ENCODE peak calls at places on chromosomes 3 and 15, in six cellular contexts. One of them, this sample, is unnamed.

GRCh38 chr3:115503386-115503785 is 119.9 kb upstream of the GAP43 start:
- DNase-seq in endothelial cell: no peak
- DNase-seq in BJ: no peak
- DNase-seq in nephron progenitor cell: no peak
- DNase-seq in psoas muscle: no peak
- DNase-seq in foreskin fibroblast: no peak
- DNase-seq in this sample: no peak

GRCh38 chr3:138833908-138834358 is 795 bp downstream of the PIK3CB start:
- DNase-seq in endothelial cell: peak; percentile 4
- DNase-seq in BJ: no peak
- DNase-seq in nephron progenitor cell: peak; percentile 12
- DNase-seq in psoas muscle: peak; percentile 74
- DNase-seq in foreskin fibroblast: peak; percentile 57
- DNase-seq in this sample: peak; percentile 39

GRCh38 chr15:45155739-45156138 is 25.9 kb downstream of the DUOX1 start:
- DNase-seq in endothelial cell: no peak
- DNase-seq in BJ: no peak
- DNase-seq in nephron progenitor cell: no peak
- DNase-seq in psoas muscle: no peak
- DNase-seq in foreskin fibroblast: no peak
- DNase-seq in this sample: no peak

GRCh38 chr3:168048414-168049330 is 47.1 kb downstream of the GOLIM4 start:
- DNase-seq in endothelial cell: no peak
- DNase-seq in BJ: no peak
- DNase-seq in nephron progenitor cell: no peak
- DNase-seq in psoas muscle: no peak
- DNase-seq in foreskin fibroblast: no peak
- DNase-seq in this sample: no peak

GRCh38 chr15:81492303-81492702 is 118.3 kb upstream of the TMC3 start:
- DNase-seq in endothelial cell: no peak
- DNase-seq in BJ: no peak
- DNase-seq in nephron progenitor cell: no peak
- DNase-seq in psoas muscle: no peak
- DNase-seq in foreskin fibroblast: no peak
- DNase-seq in this sample: no peak

GRCh38 chr3:150227839-150228238 is 180.3 kb upstream of the TSC22D2 start:
- DNase-seq in endothelial cell: peak; percentile 85
- DNase-seq in BJ: no peak
- DNase-seq in nephron progenitor cell: peak; percentile 87
- DNase-seq in psoas muscle: no peak
- DNase-seq in foreskin fibroblast: peak; percentile 85
- DNase-seq in this sample: peak; percentile 70

GRCh38 chr3:62965311-62965710 is 90.1 kb upstream of the CADPS start:
- DNase-seq in endothelial cell: no peak
- DNase-seq in BJ: no peak
- DNase-seq in nephron progenitor cell: no peak
- DNase-seq in psoas muscle: no peak
- DNase-seq in foreskin fibroblast: no peak
- DNase-seq in this sample: no peak

GRCh38 chr15:77075528-77075927 is 4.6 kb upstream of the TSPAN3 start:
- DNase-seq in endothelial cell: no peak
- DNase-seq in BJ: no peak
- DNase-seq in nephron progenitor cell: no peak
- DNase-seq in psoas muscle: no peak
- DNase-seq in foreskin fibroblast: no peak
- DNase-seq in this sample: no peak

GRCh38 chr3:188796122-188796631 is 375.6 kb upstream of the TPRG1 start:
- DNase-seq in endothelial cell: no peak
- DNase-seq in BJ: peak; percentile 88
- DNase-seq in nephron progenitor cell: no peak
- DNase-seq in psoas muscle: no peak
- DNase-seq in foreskin fibroblast: peak; percentile 93
- DNase-seq in this sample: no peak

GRCh38 chr3:15360786-15361493 is 28.6 kb upstream of the SH3BP5 start:
- DNase-seq in endothelial cell: no peak
- DNase-seq in BJ: no peak
- DNase-seq in nephron progenitor cell: no peak
- DNase-seq in psoas muscle: no peak
- DNase-seq in foreskin fibroblast: peak; percentile 76
- DNase-seq in this sample: no peak

GRCh38 chr3:42906085-42906904 is at the start of gene ZNF662:
- DNase-seq in endothelial cell: no peak
- DNase-seq in BJ: no peak
- DNase-seq in nephron progenitor cell: no peak
- DNase-seq in psoas muscle: peak; percentile 78
- DNase-seq in foreskin fibroblast: peak; percentile 70
- DNase-seq in this sample: no peak

GRCh38 chr3:114093596-114093995 is 37.1 kb downstream of the QTRT2 start:
- DNase-seq in endothelial cell: no peak
- DNase-seq in BJ: no peak
- DNase-seq in nephron progenitor cell: no peak
- DNase-seq in psoas muscle: no peak
- DNase-seq in foreskin fibroblast: peak; percentile 86
- DNase-seq in this sample: no peak

GRCh38 chr15:88440021-88440420 is 27.2 kb downstream of the MRPL46 start:
- DNase-seq in endothelial cell: no peak
- DNase-seq in BJ: no peak
- DNase-seq in nephron progenitor cell: no peak
- DNase-seq in psoas muscle: no peak
- DNase-seq in foreskin fibroblast: peak; percentile 55
- DNase-seq in this sample: no peak

GRCh38 chr15:27628486-27628885 is 470.6 kb downstream of the OCA2 start:
- DNase-seq in endothelial cell: no peak
- DNase-seq in BJ: no peak
- DNase-seq in nephron progenitor cell: no peak
- DNase-seq in psoas muscle: no peak
- DNase-seq in foreskin fibroblast: no peak
- DNase-seq in this sample: no peak

GRCh38 chr15:68791431-68792283 is 29.0 kb downstream of the ANP32A start:
- DNase-seq in endothelial cell: no peak
- DNase-seq in BJ: no peak
- DNase-seq in nephron progenitor cell: no peak
- DNase-seq in psoas muscle: no peak
- DNase-seq in foreskin fibroblast: no peak
- DNase-seq in this sample: no peak
- TF ChIP-seq CTCF in endothelial cell: no peak
- TF ChIP-seq CTCF in BJ: no peak
- TF ChIP-seq CTCF in nephron progenitor cell: no peak
- TF ChIP-seq CTCF in psoas muscle: no peak
- TF ChIP-seq CTCF in foreskin fibroblast: no peak
- TF ChIP-seq CTCF in this sample: no peak

GRCh38 chr3:76585794-76586392 is 454.0 kb upstream of the ROBO2 start:
- DNase-seq in endothelial cell: no peak
- DNase-seq in BJ: no peak
- DNase-seq in nephron progenitor cell: no peak
- DNase-seq in psoas muscle: no peak
- DNase-seq in foreskin fibroblast: peak; percentile 38
- DNase-seq in this sample: no peak
- TF ChIP-seq CTCF in endothelial cell: peak; percentile 78
- TF ChIP-seq CTCF in BJ: peak; percentile 54
- TF ChIP-seq CTCF in nephron progenitor cell: peak; percentile 73
- TF ChIP-seq CTCF in psoas muscle: peak; percentile 10
- TF ChIP-seq CTCF in foreskin fibroblast: peak; percentile 49
- TF ChIP-seq CTCF in this sample: peak; percentile 71

DNA sequence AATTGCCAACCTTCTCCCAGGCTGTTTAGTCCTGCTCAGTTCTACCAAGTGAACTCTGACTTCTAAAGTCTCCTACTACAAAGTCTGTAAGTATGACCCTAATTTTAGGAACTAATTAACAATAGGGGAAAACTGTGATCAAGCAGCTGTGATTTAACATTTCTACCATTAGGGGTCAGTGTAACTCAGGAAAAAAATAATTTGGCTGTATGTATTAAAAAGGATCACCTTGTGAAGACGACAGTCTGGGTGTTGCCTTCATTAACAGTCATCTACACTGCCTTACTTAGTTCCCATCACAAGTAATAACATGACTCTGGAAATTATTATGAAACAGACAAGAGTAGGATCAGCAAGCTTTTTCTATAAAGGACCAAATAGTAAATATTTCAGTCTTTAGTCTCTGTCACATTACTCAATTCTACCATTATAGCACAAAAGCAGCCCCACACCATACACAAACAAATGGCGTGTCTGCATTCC is 4.2 kb upstream of the NPHP3 start:
- DNase-seq in endothelial cell: no peak
- DNase-seq in BJ: no peak
- DNase-seq in nephron progenitor cell: no peak
- DNase-seq in psoas muscle: no peak
- DNase-seq in foreskin fibroblast: peak; percentile 58
- DNase-seq in this sample: no peak
- TF ChIP-seq CTCF in endothelial cell: peak; percentile 93
- TF ChIP-seq CTCF in BJ: peak; percentile 65
- TF ChIP-seq CTCF in nephron progenitor cell: peak; percentile 74
- TF ChIP-seq CTCF in psoas muscle: peak; percentile 77
- TF ChIP-seq CTCF in foreskin fibroblast: peak; percentile 34
- TF ChIP-seq CTCF in this sample: peak; percentile 87

DNA sequence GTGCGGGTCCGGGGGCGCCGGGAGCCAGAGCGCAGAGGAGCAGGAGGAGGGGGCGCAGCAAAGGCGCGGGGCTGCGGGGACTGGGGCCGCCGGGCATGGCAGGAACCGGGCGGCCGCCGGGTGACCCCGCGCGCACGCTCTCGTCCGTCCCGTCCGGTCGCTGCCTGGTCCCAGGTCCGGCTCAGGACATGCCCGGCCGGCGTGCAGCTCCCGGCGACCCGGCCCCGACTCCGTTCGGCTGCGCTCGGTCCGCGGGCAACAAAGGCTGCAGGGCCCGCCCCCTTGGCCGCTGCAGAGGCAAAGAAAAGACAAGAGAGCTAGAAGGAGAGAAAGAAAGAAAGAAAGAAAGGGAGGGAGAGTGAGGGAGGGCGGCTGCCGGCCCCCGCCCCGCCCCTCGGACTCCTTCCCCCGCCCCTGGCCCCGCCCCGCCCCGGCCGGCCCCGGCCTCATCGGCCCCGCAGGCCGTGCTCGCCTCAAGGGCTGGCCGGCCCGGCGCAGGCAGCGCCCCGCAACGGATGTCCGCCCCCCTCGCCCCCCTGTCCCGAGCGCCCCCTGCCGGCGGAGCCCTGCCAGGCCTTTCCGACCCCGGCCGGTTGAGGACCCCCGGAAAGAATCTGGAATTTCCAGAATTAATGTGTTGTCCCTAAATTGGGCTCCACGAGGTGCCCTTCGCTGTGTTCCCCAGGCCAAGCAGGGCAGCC is at the start of gene ADAMTS7:
- DNase-seq in endothelial cell: peak; percentile 88
- DNase-seq in BJ: no peak
- DNase-seq in nephron progenitor cell: peak; percentile 91
- DNase-seq in psoas muscle: peak; percentile 87
- DNase-seq in foreskin fibroblast: peak; percentile 84
- DNase-seq in this sample: peak; percentile 79
- TF ChIP-seq CTCF in endothelial cell: peak; percentile 83
- TF ChIP-seq CTCF in BJ: peak; percentile 80
- TF ChIP-seq CTCF in nephron progenitor cell: peak; percentile 59
- TF ChIP-seq CTCF in psoas muscle: peak; percentile 48
- TF ChIP-seq CTCF in foreskin fibroblast: peak; percentile 76
- TF ChIP-seq CTCF in this sample: peak; percentile 80

GRCh38 chr3:157134620-157135191 is 25.2 kb downstream of the CCNL1 start:
- DNase-seq in endothelial cell: no peak
- DNase-seq in BJ: no peak
- DNase-seq in nephron progenitor cell: no peak
- DNase-seq in psoas muscle: peak; percentile 63
- DNase-seq in foreskin fibroblast: peak; percentile 46
- DNase-seq in this sample: no peak

GRCh38 chr3:157133434-157134320 is 26.3 kb downstream of the CCNL1 start:
- DNase-seq in endothelial cell: no peak
- DNase-seq in BJ: no peak
- DNase-seq in nephron progenitor cell: no peak
- DNase-seq in psoas muscle: no peak
- DNase-seq in foreskin fibroblast: no peak
- DNase-seq in this sample: no peak

GRCh38 chr3:157136647-157137387 is 23.1 kb downstream of the CCNL1 start:
- DNase-seq in endothelial cell: no peak
- DNase-seq in BJ: no peak
- DNase-seq in nephron progenitor cell: no peak
- DNase-seq in psoas muscle: peak; percentile 63
- DNase-seq in foreskin fibroblast: peak; percentile 41
- DNase-seq in this sample: no peak

GRCh38 chr3:157132936-157133335 is 27.0 kb downstream of the CCNL1 start:
- DNase-seq in endothelial cell: no peak
- DNase-seq in BJ: no peak
- DNase-seq in nephron progenitor cell: no peak
- DNase-seq in psoas muscle: peak; percentile 61
- DNase-seq in foreskin fibroblast: peak; percentile 65
- DNase-seq in this sample: no peak

DNA sequence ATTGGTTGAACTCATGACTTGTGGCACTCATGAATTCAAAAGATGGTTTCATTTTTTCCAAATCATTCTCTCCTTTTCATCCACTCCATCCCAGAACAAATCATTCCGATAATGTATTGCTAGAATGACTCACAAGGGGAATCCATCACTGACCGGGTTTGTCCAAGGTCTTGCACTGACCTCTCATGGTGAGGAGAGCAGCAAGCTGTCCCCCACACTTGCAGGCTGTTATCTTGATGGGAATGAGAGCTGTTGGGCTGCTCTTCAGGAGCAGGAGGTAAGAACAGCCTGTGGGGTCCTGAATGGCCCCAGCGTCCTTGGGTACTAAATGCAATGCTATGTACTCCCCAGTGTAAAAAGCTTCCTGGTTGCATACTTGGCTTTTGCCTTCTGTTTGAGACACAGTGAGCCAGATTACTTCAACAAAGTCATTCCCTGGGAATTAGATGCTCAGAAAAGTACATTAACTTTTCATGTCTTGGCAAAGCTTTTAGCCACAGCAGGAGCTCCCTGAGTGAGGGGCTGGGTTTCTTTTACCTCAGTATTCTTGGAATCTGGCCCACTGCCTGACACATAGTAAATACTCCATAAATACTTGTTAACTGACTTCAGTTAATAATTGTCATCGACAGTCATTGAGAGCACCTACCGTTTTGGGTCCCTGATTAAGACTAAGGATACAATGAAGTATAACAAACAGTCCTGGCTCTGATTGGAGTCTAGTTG is 24.1 kb downstream of the CCNL1 start:
- DNase-seq in endothelial cell: no peak
- DNase-seq in BJ: no peak
- DNase-seq in nephron progenitor cell: no peak
- DNase-seq in psoas muscle: no peak
- DNase-seq in foreskin fibroblast: peak; percentile 80
- DNase-seq in this sample: no peak
- TF ChIP-seq CTCF in endothelial cell: no peak
- TF ChIP-seq CTCF in BJ: no peak
- TF ChIP-seq CTCF in nephron progenitor cell: no peak
- TF ChIP-seq CTCF in psoas muscle: no peak
- TF ChIP-seq CTCF in foreskin fibroblast: peak; percentile 24
- TF ChIP-seq CTCF in this sample: no peak